ENCODE peak calls at places on chromosomes 5 and 9, in seven cellular contexts. E is SK-MEL-5; O is stimulated activated CD4-positive, alpha-beta T cell treated with anti-CD3 and anti-CD28 coated beads, Interleukin-1b, Interleukin-23, amount 100 ng/mL, for 1 hour; L is iPS-NIHi11; P is CD8-positive, alpha-beta memory T cell; F is SW480; I is amniotic epithelial cell. Z is an unnamed sample.

GRCh38 chr5:11013793-11014192 is 252.8 kb upstream of the DAP start:
- DNase-seq in L (no peak), P (no peak), I (no peak), F (no peak), E (no peak), O (no peak), Z (no peak)

GRCh38 chr5:122984425-122984824 is 52.1 kb downstream of the PPIC start:
- DNase-seq in E (no peak), O (no peak), L (no peak), F (no peak), P (no peak), I (no peak), Z (no peak)

GRCh38 chr5:138504799-138505198 is 38.2 kb downstream of the ETF1 start:
- DNase-seq in E (no peak), P (no peak), F (no peak), I (no peak), O (no peak), L (no peak), Z (no peak)

GRCh38 chr5:77010281-77010680 is 19.9 kb upstream of the AGGF1 start:
- DNase-seq in I (no peak), P (no peak), O (no peak), F (no peak), E (no peak), L (no peak), Z (no peak)

GRCh38 chr5:31948006-31948405 is 226.1 kb downstream of the GOLPH3 start:
- DNase-seq in E (no peak), L (no peak), O (no peak), F (peak; percentile 44), I (no peak), P (no peak), Z (no peak)

GRCh38 chr5:135591277-135591676 is 12.5 kb upstream of the CXCL14 start:
- DNase-seq in P (no peak), O (no peak), I (no peak), E (no peak), L (no peak), F (no peak), Z (no peak)

GRCh38 chr5:23089316-23089715 is 236.2 kb upstream of the CDH12 start:
- DNase-seq in F (no peak), O (no peak), L (no peak), P (no peak), I (no peak), E (no peak), Z (no peak)

GRCh38 chr5:65914644-65915196 is 11.7 kb upstream of the ERBIN start:
- DNase-seq in O (no peak), E (no peak), F (no peak), I (no peak), P (no peak), L (no peak), Z (no peak)

GRCh38 chr9:131312822-131313770 is 23.6 kb downstream of the PLPP7 start:
- DNase-seq in L (no peak), F (peak; percentile 68), E (no peak), I (no peak), P (no peak), O (no peak), Z (no peak)

GRCh38 chr5:92861531-92862285 is 719.3 kb downstream of the NR2F1-AS1 start:
- DNase-seq in F (no peak), E (peak; percentile 66), O (no peak), I (no peak), P (no peak), L (no peak), Z (no peak)

GRCh38 chr9:110207071-110207923 is 662 bp downstream of the C9orf152 start:
- DNase-seq in O (no peak), L (peak; percentile 45), I (no peak), P (no peak), E (no peak), F (no peak), Z (no peak)

GRCh38 chr5:68255305-68256130 is 40.0 kb downstream of the PIK3R1 start:
- DNase-seq in I (no peak), O (no peak), F (no peak), P (peak; percentile 69), E (peak; percentile 91), L (no peak), Z (no peak)

GRCh38 chr9:112890106-112891081 is at the start of gene SLC46A2:
- DNase-seq in I (no peak), F (no peak), E (no peak), L (peak; percentile 67), P (no peak), O (no peak), Z (no peak)

GRCh38 chr5:123264399-123264798 is 158.8 kb downstream of the CEP120 start:
- DNase-seq in L (no peak), I (no peak), F (no peak), O (no peak), E (no peak), P (no peak), Z (no peak)

GRCh38 chr9:99868845-99869244 is 37.6 kb upstream of the STX17 start:
- DNase-seq in P (no peak), F (no peak), L (no peak), O (no peak), I (no peak), E (no peak), Z (no peak)

GRCh38 chr5:170159101-170159698 is 53.5 kb downstream of the FOXI1 start:
- DNase-seq in I (peak; percentile 54), L (no peak), F (no peak), E (no peak), O (no peak), P (no peak), Z (no peak)

GRCh38 chr9:132288371-132288770 is 66.4 kb downstream of the SETX start:
- DNase-seq in P (no peak), O (no peak), L (no peak), I (peak; percentile 61), E (no peak), F (no peak), Z (no peak)

GRCh38 chr5:142325677-142326479 is 1.1 kb upstream of the SPRY4 start:
- DNase-seq in E (peak; percentile 69), P (no peak), I (peak; percentile 74), L (peak; percentile 73), F (peak; percentile 89), O (no peak), Z (peak; percentile 4)

GRCh38 chr9:108377881-108378280 is 477.9 kb downstream of the ACTL7B start:
- DNase-seq in E (no peak), P (no peak), L (no peak), I (no peak), O (no peak), F (no peak), Z (no peak)

GRCh38 chr5:173396311-173396993 is 68.2 kb upstream of the STC2 start:
- DNase-seq in E (peak; percentile 13), I (no peak), F (no peak), P (no peak), L (peak; percentile 74), O (no peak), Z (no peak)

GRCh38 chr5:179325296-179326031 is 19.8 kb downstream of the ADAMTS2 start:
- DNase-seq in I (no peak), O (no peak), L (no peak), P (no peak), F (no peak), E (no peak), Z (no peak)

GRCh38 chr5:73100109-73100508 is 20.3 kb upstream of the TMEM171 start:
- DNase-seq in P (no peak), L (no peak), E (no peak), I (no peak), O (no peak), F (no peak), Z (no peak)

GRCh38 chr9:14071484-14071883 is 242.5 kb downstream of the NFIB start:
- DNase-seq in O (no peak), L (no peak), P (no peak), F (no peak), E (no peak), I (no peak), Z (no peak)

GRCh38 chr5:9653811-9654210 is 23.7 kb upstream of the TAS2R1 start:
- DNase-seq in F (peak; percentile 20), E (no peak), L (no peak), I (peak; percentile 84), P (no peak), O (no peak), Z (no peak)

GRCh38 chr5:1111727-1112289 is at the start of gene SLC12A7:
- DNase-seq in O (peak; percentile 50), I (no peak), L (peak; percentile 93), P (peak; percentile 61), F (peak; percentile 77), E (peak; percentile 54), Z (peak; percentile 36)

GRCh38 chr9:12776775-12777055 is 1.9 kb downstream of the LURAP1L start:
- DNase-seq in I (peak; percentile 86), E (no peak), P (no peak), F (no peak), L (no peak), O (no peak), Z (no peak)

GRCh38 chr9:137459601-137460362 is 648 bp upstream of the NSMF start:
- DNase-seq in E (no peak), L (no peak), I (no peak), O (no peak), F (no peak), P (no peak), Z (no peak)

GRCh38 chr5:5995819-5996218 is 382.5 kb downstream of the MED10 start:
- DNase-seq in I (no peak), O (no peak), F (no peak), E (no peak), L (no peak), P (no peak), Z (no peak)

GRCh38 chr5:67319935-67320725 is 123.5 kb upstream of the CD180 start:
- DNase-seq in L (no peak), F (no peak), O (no peak), I (peak; percentile 85), P (no peak), E (no peak), Z (no peak)

GRCh38 chr5:72328172-72328571 is 8.0 kb downstream of the PTCD2 start:
- DNase-seq in L (peak; percentile 16), O (no peak), E (peak; percentile 17), I (peak; percentile 58), F (no peak), P (no peak), Z (no peak)

GRCh38 chr5:115096034-115096769 is 73.5 kb downstream of the TRIM36 start:
- DNase-seq in O (no peak), F (no peak), P (no peak), I (peak; percentile 31), E (peak; percentile 90), L (no peak), Z (no peak)

GRCh38 chr9:85200726-85201402 is 531.3 kb downstream of the NTRK2 start:
- DNase-seq in F (no peak), I (no peak), L (no peak), P (no peak), O (no peak), E (no peak), Z (no peak)

GRCh38 chr9:127457191-127457878 is 6.0 kb downstream of the LRSAM1 start:
- DNase-seq in I (no peak), O (no peak), E (no peak), L (no peak), P (no peak), F (no peak), Z (no peak)

GRCh38 chr5:132813599-132814440 is 718 bp downstream of the SOWAHA start:
- DNase-seq in L (peak; percentile 76), I (no peak), O (no peak), F (peak; percentile 47), E (no peak), P (peak; percentile 34), Z (peak; percentile 14)